ENCODE peak calls at places on chromosomes 13 and 19, in ten cellular contexts. One of them, this sample, is unnamed.
A peak's percentile ranks its signal among the peaks of the same experiment; 100 is the strongest.

GRCh38 chr13:99895428-99895998 is 76.1 kb downstream of the ZIC5 start:
- DNase-seq in stimulated activated CD4-positive, alpha-beta T cell treated with anti-CD3 and anti-CD28 coated beads, Interleukin-1b, Interleukin-23, amount 100 ng/mL, for 48 hours: no peak
- DNase-seq in GDM1: no peak
- DNase-seq in aorta: no peak
- DNase-seq in AG09309: no peak
- DNase-seq in stimulated activated naive B cell treated with anti-CD40 and anti-IgM and Interleukin-4, amounts not matched to agents 10 μg/mL and 1 μg/mL and 100 μg/mL, for 72 hours: no peak
- DNase-seq in HuH-7: no peak
- DNase-seq in germinal center: no peak
- DNase-seq in activated T-helper 9 cell treated with anti-CD3 and anti-CD28 coated beads, Interleukin-2, amount 50 U/mL, for 16 hours: no peak
- DNase-seq in iPS-NIHi11: no peak
- DNase-seq in this sample: no peak

GRCh38 chr19:29761575-29762225 is 46.6 kb upstream of the C19orf12 start:
- DNase-seq in stimulated activated CD4-positive, alpha-beta T cell treated with anti-CD3 and anti-CD28 coated beads, Interleukin-1b, Interleukin-23, amount 100 ng/mL, for 48 hours: no peak
- DNase-seq in activated T-helper 9 cell treated with anti-CD3 and anti-CD28 coated beads, Interleukin-2, amount 50 U/mL, for 16 hours: no peak
- DNase-seq in AG09309: no peak
- DNase-seq in HuH-7: no peak
- DNase-seq in aorta: no peak
- DNase-seq in GDM1: no peak
- DNase-seq in germinal center: no peak
- DNase-seq in stimulated activated naive B cell treated with anti-CD40 and anti-IgM and Interleukin-4, amounts not matched to agents 10 μg/mL and 1 μg/mL and 100 μg/mL, for 72 hours: no peak
- DNase-seq in iPS-NIHi11: no peak
- DNase-seq in this sample: no peak

GRCh38 chr13:79516590-79516989 is 35.6 kb downstream of the NDFIP2 start:
- DNase-seq in germinal center: no peak
- DNase-seq in GDM1: no peak
- DNase-seq in stimulated activated naive B cell treated with anti-CD40 and anti-IgM and Interleukin-4, amounts not matched to agents 10 μg/mL and 1 μg/mL and 100 μg/mL, for 72 hours: no peak
- DNase-seq in AG09309: no peak
- DNase-seq in HuH-7: no peak
- DNase-seq in aorta: no peak
- DNase-seq in iPS-NIHi11: no peak
- DNase-seq in activated T-helper 9 cell treated with anti-CD3 and anti-CD28 coated beads, Interleukin-2, amount 50 U/mL, for 16 hours: no peak
- DNase-seq in stimulated activated CD4-positive, alpha-beta T cell treated with anti-CD3 and anti-CD28 coated beads, Interleukin-1b, Interleukin-23, amount 100 ng/mL, for 48 hours: no peak
- DNase-seq in this sample: no peak

GRCh38 chr13:72104656-72105180 is 237.7 kb upstream of the DACH1 start:
- DNase-seq in HuH-7: no peak
- DNase-seq in activated T-helper 9 cell treated with anti-CD3 and anti-CD28 coated beads, Interleukin-2, amount 50 U/mL, for 16 hours: no peak
- DNase-seq in iPS-NIHi11: no peak
- DNase-seq in AG09309: no peak
- DNase-seq in aorta: no peak
- DNase-seq in stimulated activated naive B cell treated with anti-CD40 and anti-IgM and Interleukin-4, amounts not matched to agents 10 μg/mL and 1 μg/mL and 100 μg/mL, for 72 hours: no peak
- DNase-seq in germinal center: no peak
- DNase-seq in stimulated activated CD4-positive, alpha-beta T cell treated with anti-CD3 and anti-CD28 coated beads, Interleukin-1b, Interleukin-23, amount 100 ng/mL, for 48 hours: no peak
- DNase-seq in GDM1: no peak
- DNase-seq in this sample: no peak

GRCh38 chr13:29162638-29163037 is 342.5 kb downstream of the MTUS2 start:
- DNase-seq in stimulated activated naive B cell treated with anti-CD40 and anti-IgM and Interleukin-4, amounts not matched to agents 10 μg/mL and 1 μg/mL and 100 μg/mL, for 72 hours: no peak
- DNase-seq in aorta: no peak
- DNase-seq in stimulated activated CD4-positive, alpha-beta T cell treated with anti-CD3 and anti-CD28 coated beads, Interleukin-1b, Interleukin-23, amount 100 ng/mL, for 48 hours: no peak
- DNase-seq in germinal center: no peak
- DNase-seq in AG09309: no peak
- DNase-seq in iPS-NIHi11: no peak
- DNase-seq in GDM1: no peak
- DNase-seq in HuH-7: no peak
- DNase-seq in activated T-helper 9 cell treated with anti-CD3 and anti-CD28 coated beads, Interleukin-2, amount 50 U/mL, for 16 hours: no peak
- DNase-seq in this sample: no peak

GRCh38 chr13:110455941-110456340 is 105.6 kb downstream of the RAB20 start:
- DNase-seq in GDM1: peak; percentile 79
- DNase-seq in aorta: peak; percentile 86
- DNase-seq in AG09309: no peak
- DNase-seq in iPS-NIHi11: peak; percentile 93
- DNase-seq in HuH-7: peak; percentile 90
- DNase-seq in germinal center: peak; percentile 81
- DNase-seq in activated T-helper 9 cell treated with anti-CD3 and anti-CD28 coated beads, Interleukin-2, amount 50 U/mL, for 16 hours: peak; percentile 31
- DNase-seq in stimulated activated CD4-positive, alpha-beta T cell treated with anti-CD3 and anti-CD28 coated beads, Interleukin-1b, Interleukin-23, amount 100 ng/mL, for 48 hours: peak; percentile 71
- DNase-seq in stimulated activated naive B cell treated with anti-CD40 and anti-IgM and Interleukin-4, amounts not matched to agents 10 μg/mL and 1 μg/mL and 100 μg/mL, for 72 hours: peak; percentile 70
- DNase-seq in this sample: peak; percentile 84

GRCh38 chr13:72716776-72717175 is 10.7 kb downstream of the MZT1 start:
- DNase-seq in GDM1: no peak
- DNase-seq in aorta: no peak
- DNase-seq in HuH-7: no peak
- DNase-seq in activated T-helper 9 cell treated with anti-CD3 and anti-CD28 coated beads, Interleukin-2, amount 50 U/mL, for 16 hours: no peak
- DNase-seq in AG09309: no peak
- DNase-seq in iPS-NIHi11: no peak
- DNase-seq in germinal center: no peak
- DNase-seq in stimulated activated naive B cell treated with anti-CD40 and anti-IgM and Interleukin-4, amounts not matched to agents 10 μg/mL and 1 μg/mL and 100 μg/mL, for 72 hours: no peak
- DNase-seq in stimulated activated CD4-positive, alpha-beta T cell treated with anti-CD3 and anti-CD28 coated beads, Interleukin-1b, Interleukin-23, amount 100 ng/mL, for 48 hours: no peak
- DNase-seq in this sample: no peak

GRCh38 chr19:42850981-42851717 is 28.4 kb downstream of the PSG1 start:
- DNase-seq in AG09309: peak; percentile 91
- DNase-seq in stimulated activated naive B cell treated with anti-CD40 and anti-IgM and Interleukin-4, amounts not matched to agents 10 μg/mL and 1 μg/mL and 100 μg/mL, for 72 hours: no peak
- DNase-seq in germinal center: no peak
- DNase-seq in aorta: peak; percentile 67
- DNase-seq in GDM1: no peak
- DNase-seq in activated T-helper 9 cell treated with anti-CD3 and anti-CD28 coated beads, Interleukin-2, amount 50 U/mL, for 16 hours: no peak
- DNase-seq in stimulated activated CD4-positive, alpha-beta T cell treated with anti-CD3 and anti-CD28 coated beads, Interleukin-1b, Interleukin-23, amount 100 ng/mL, for 48 hours: no peak
- DNase-seq in iPS-NIHi11: no peak
- DNase-seq in HuH-7: no peak
- DNase-seq in this sample: no peak

GRCh38 chr13:114132419-114133121 is at the start of gene RASA3:
- DNase-seq in aorta: peak; percentile 87
- DNase-seq in germinal center: peak; percentile 87
- DNase-seq in AG09309: no peak
- DNase-seq in stimulated activated naive B cell treated with anti-CD40 and anti-IgM and Interleukin-4, amounts not matched to agents 10 μg/mL and 1 μg/mL and 100 μg/mL, for 72 hours: peak; percentile 55
- DNase-seq in stimulated activated CD4-positive, alpha-beta T cell treated with anti-CD3 and anti-CD28 coated beads, Interleukin-1b, Interleukin-23, amount 100 ng/mL, for 48 hours: peak; percentile 44
- DNase-seq in activated T-helper 9 cell treated with anti-CD3 and anti-CD28 coated beads, Interleukin-2, amount 50 U/mL, for 16 hours: peak; percentile 57
- DNase-seq in GDM1: peak; percentile 84
- DNase-seq in iPS-NIHi11: peak; percentile 99
- DNase-seq in HuH-7: no peak
- DNase-seq in this sample: peak; percentile 58

GRCh38 chr19:49497047-49497789 is 984 bp downstream of the RPS11 start:
- DNase-seq in iPS-NIHi11: peak; percentile 32
- DNase-seq in activated T-helper 9 cell treated with anti-CD3 and anti-CD28 coated beads, Interleukin-2, amount 50 U/mL, for 16 hours: peak; percentile 63
- DNase-seq in germinal center: peak; percentile 78
- DNase-seq in stimulated activated CD4-positive, alpha-beta T cell treated with anti-CD3 and anti-CD28 coated beads, Interleukin-1b, Interleukin-23, amount 100 ng/mL, for 48 hours: peak; percentile 77
- DNase-seq in GDM1: peak; percentile 47
- DNase-seq in AG09309: no peak
- DNase-seq in aorta: peak; percentile 86
- DNase-seq in HuH-7: no peak
- DNase-seq in stimulated activated naive B cell treated with anti-CD40 and anti-IgM and Interleukin-4, amounts not matched to agents 10 μg/mL and 1 μg/mL and 100 μg/mL, for 72 hours: no peak
- DNase-seq in this sample: peak; percentile 80

GRCh38 chr19:12453495-12453894 is 12.7 kb upstream of the ZNF443 start:
- DNase-seq in AG09309: no peak
- DNase-seq in germinal center: no peak
- DNase-seq in iPS-NIHi11: no peak
- DNase-seq in aorta: no peak
- DNase-seq in GDM1: no peak
- DNase-seq in HuH-7: no peak
- DNase-seq in activated T-helper 9 cell treated with anti-CD3 and anti-CD28 coated beads, Interleukin-2, amount 50 U/mL, for 16 hours: no peak
- DNase-seq in stimulated activated CD4-positive, alpha-beta T cell treated with anti-CD3 and anti-CD28 coated beads, Interleukin-1b, Interleukin-23, amount 100 ng/mL, for 48 hours: no peak
- DNase-seq in stimulated activated naive B cell treated with anti-CD40 and anti-IgM and Interleukin-4, amounts not matched to agents 10 μg/mL and 1 μg/mL and 100 μg/mL, for 72 hours: no peak
- DNase-seq in this sample: no peak

GRCh38 chr19:43639507-43640423 is at the start of gene CADM4:
- DNase-seq in HuH-7: peak; percentile 58
- DNase-seq in GDM1: no peak
- DNase-seq in aorta: no peak
- DNase-seq in stimulated activated CD4-positive, alpha-beta T cell treated with anti-CD3 and anti-CD28 coated beads, Interleukin-1b, Interleukin-23, amount 100 ng/mL, for 48 hours: peak; percentile 28
- DNase-seq in AG09309: no peak
- DNase-seq in iPS-NIHi11: peak; percentile 89
- DNase-seq in activated T-helper 9 cell treated with anti-CD3 and anti-CD28 coated beads, Interleukin-2, amount 50 U/mL, for 16 hours: peak; percentile 29
- DNase-seq in germinal center: peak; percentile 72
- DNase-seq in stimulated activated naive B cell treated with anti-CD40 and anti-IgM and Interleukin-4, amounts not matched to agents 10 μg/mL and 1 μg/mL and 100 μg/mL, for 72 hours: no peak
- DNase-seq in this sample: no peak

GRCh38 chr13:92553470-92554114 is 673.0 kb upstream of the GPC6 start:
- DNase-seq in GDM1: no peak
- DNase-seq in germinal center: no peak
- DNase-seq in iPS-NIHi11: no peak
- DNase-seq in HuH-7: no peak
- DNase-seq in stimulated activated naive B cell treated with anti-CD40 and anti-IgM and Interleukin-4, amounts not matched to agents 10 μg/mL and 1 μg/mL and 100 μg/mL, for 72 hours: no peak
- DNase-seq in AG09309: no peak
- DNase-seq in aorta: no peak
- DNase-seq in activated T-helper 9 cell treated with anti-CD3 and anti-CD28 coated beads, Interleukin-2, amount 50 U/mL, for 16 hours: no peak
- DNase-seq in stimulated activated CD4-positive, alpha-beta T cell treated with anti-CD3 and anti-CD28 coated beads, Interleukin-1b, Interleukin-23, amount 100 ng/mL, for 48 hours: no peak
- DNase-seq in this sample: no peak

GRCh38 chr13:102974574-102975195 is 91.5 kb downstream of the SLC10A2 start:
- DNase-seq in stimulated activated naive B cell treated with anti-CD40 and anti-IgM and Interleukin-4, amounts not matched to agents 10 μg/mL and 1 μg/mL and 100 μg/mL, for 72 hours: no peak
- DNase-seq in aorta: no peak
- DNase-seq in stimulated activated CD4-positive, alpha-beta T cell treated with anti-CD3 and anti-CD28 coated beads, Interleukin-1b, Interleukin-23, amount 100 ng/mL, for 48 hours: no peak
- DNase-seq in iPS-NIHi11: no peak
- DNase-seq in HuH-7: no peak
- DNase-seq in germinal center: no peak
- DNase-seq in AG09309: no peak
- DNase-seq in GDM1: no peak
- DNase-seq in activated T-helper 9 cell treated with anti-CD3 and anti-CD28 coated beads, Interleukin-2, amount 50 U/mL, for 16 hours: no peak
- DNase-seq in this sample: no peak

GRCh38 chr19:11832253-11832912 is 16.1 kb upstream of the ZNF439 start:
- DNase-seq in HuH-7: no peak
- DNase-seq in germinal center: no peak
- DNase-seq in stimulated activated CD4-positive, alpha-beta T cell treated with anti-CD3 and anti-CD28 coated beads, Interleukin-1b, Interleukin-23, amount 100 ng/mL, for 48 hours: no peak
- DNase-seq in aorta: no peak
- DNase-seq in activated T-helper 9 cell treated with anti-CD3 and anti-CD28 coated beads, Interleukin-2, amount 50 U/mL, for 16 hours: no peak
- DNase-seq in stimulated activated naive B cell treated with anti-CD40 and anti-IgM and Interleukin-4, amounts not matched to agents 10 μg/mL and 1 μg/mL and 100 μg/mL, for 72 hours: no peak
- DNase-seq in GDM1: no peak
- DNase-seq in AG09309: no peak
- DNase-seq in iPS-NIHi11: no peak
- DNase-seq in this sample: no peak

GRCh38 chr19:2500861-2501260 is 24.9 kb downstream of the GADD45B start:
- DNase-seq in germinal center: no peak
- DNase-seq in AG09309: no peak
- DNase-seq in GDM1: no peak
- DNase-seq in HuH-7: no peak
- DNase-seq in stimulated activated CD4-positive, alpha-beta T cell treated with anti-CD3 and anti-CD28 coated beads, Interleukin-1b, Interleukin-23, amount 100 ng/mL, for 48 hours: no peak
- DNase-seq in aorta: no peak
- DNase-seq in iPS-NIHi11: no peak
- DNase-seq in activated T-helper 9 cell treated with anti-CD3 and anti-CD28 coated beads, Interleukin-2, amount 50 U/mL, for 16 hours: no peak
- DNase-seq in stimulated activated naive B cell treated with anti-CD40 and anti-IgM and Interleukin-4, amounts not matched to agents 10 μg/mL and 1 μg/mL and 100 μg/mL, for 72 hours: no peak
- DNase-seq in this sample: no peak

GRCh38 chr19:47122359-47123335 is 8.0 kb upstream of the SAE1 start:
- DNase-seq in GDM1: no peak
- DNase-seq in AG09309: no peak
- DNase-seq in germinal center: no peak
- DNase-seq in stimulated activated naive B cell treated with anti-CD40 and anti-IgM and Interleukin-4, amounts not matched to agents 10 μg/mL and 1 μg/mL and 100 μg/mL, for 72 hours: no peak
- DNase-seq in iPS-NIHi11: no peak
- DNase-seq in aorta: no peak
- DNase-seq in HuH-7: no peak
- DNase-seq in stimulated activated CD4-positive, alpha-beta T cell treated with anti-CD3 and anti-CD28 coated beads, Interleukin-1b, Interleukin-23, amount 100 ng/mL, for 48 hours: no peak
- DNase-seq in activated T-helper 9 cell treated with anti-CD3 and anti-CD28 coated beads, Interleukin-2, amount 50 U/mL, for 16 hours: no peak
- DNase-seq in this sample: no peak

GRCh38 chr13:76992548-76993001 is 694 bp downstream of the CLN5 start:
- DNase-seq in activated T-helper 9 cell treated with anti-CD3 and anti-CD28 coated beads, Interleukin-2, amount 50 U/mL, for 16 hours: no peak
- DNase-seq in iPS-NIHi11: peak; percentile 11
- DNase-seq in AG09309: no peak
- DNase-seq in stimulated activated naive B cell treated with anti-CD40 and anti-IgM and Interleukin-4, amounts not matched to agents 10 μg/mL and 1 μg/mL and 100 μg/mL, for 72 hours: peak; percentile 9
- DNase-seq in GDM1: no peak
- DNase-seq in HuH-7: peak; percentile 10
- DNase-seq in germinal center: no peak
- DNase-seq in stimulated activated CD4-positive, alpha-beta T cell treated with anti-CD3 and anti-CD28 coated beads, Interleukin-1b, Interleukin-23, amount 100 ng/mL, for 48 hours: peak; percentile 5
- DNase-seq in aorta: peak; percentile 57
- DNase-seq in this sample: no peak

GRCh38 chr19:46371371-46371901 is 24.5 kb downstream of the PPP5C start:
- DNase-seq in activated T-helper 9 cell treated with anti-CD3 and anti-CD28 coated beads, Interleukin-2, amount 50 U/mL, for 16 hours: no peak
- DNase-seq in germinal center: no peak
- DNase-seq in AG09309: no peak
- DNase-seq in aorta: no peak
- DNase-seq in stimulated activated naive B cell treated with anti-CD40 and anti-IgM and Interleukin-4, amounts not matched to agents 10 μg/mL and 1 μg/mL and 100 μg/mL, for 72 hours: no peak
- DNase-seq in HuH-7: no peak
- DNase-seq in stimulated activated CD4-positive, alpha-beta T cell treated with anti-CD3 and anti-CD28 coated beads, Interleukin-1b, Interleukin-23, amount 100 ng/mL, for 48 hours: no peak
- DNase-seq in GDM1: no peak
- DNase-seq in iPS-NIHi11: no peak
- DNase-seq in this sample: no peak

GRCh38 chr19:39737351-39737750 is 478 bp downstream of the CLC start:
- DNase-seq in aorta: no peak
- DNase-seq in GDM1: no peak
- DNase-seq in stimulated activated CD4-positive, alpha-beta T cell treated with anti-CD3 and anti-CD28 coated beads, Interleukin-1b, Interleukin-23, amount 100 ng/mL, for 48 hours: peak; percentile 16
- DNase-seq in activated T-helper 9 cell treated with anti-CD3 and anti-CD28 coated beads, Interleukin-2, amount 50 U/mL, for 16 hours: no peak
- DNase-seq in iPS-NIHi11: no peak
- DNase-seq in AG09309: no peak
- DNase-seq in HuH-7: no peak
- DNase-seq in stimulated activated naive B cell treated with anti-CD40 and anti-IgM and Interleukin-4, amounts not matched to agents 10 μg/mL and 1 μg/mL and 100 μg/mL, for 72 hours: no peak
- DNase-seq in germinal center: no peak
- DNase-seq in this sample: no peak